ENCODE peak calls at places on chromosomes 2 and 18, in six cellular contexts. E, T, Y, I, V and W are unnamed samples.

GRCh38 chr2:119827866-119828507 is 68.3 kb downstream of the PTPN4 start:
- DNase-seq in E (no peak), T (no peak), Y (no peak), I (no peak), V (no peak), W (no peak)

GRCh38 chr2:195898505-195898904 is 170.1 kb downstream of the DNAH7 start:
- DNase-seq in E (no peak), T (no peak), Y (peak; percentile 92), I (no peak), V (no peak), W (no peak)

GRCh38 chr2:6642011-6642410 is 223.7 kb downstream of the CMPK2 start:
- DNase-seq in E (no peak), T (no peak), Y (no peak), I (no peak), V (no peak), W (no peak)

GRCh38 chr2:6089474-6089873 is 397.3 kb downstream of the SOX11 start:
- DNase-seq in E (no peak), T (no peak), Y (no peak), I (no peak), V (no peak), W (no peak)

GRCh38 chr2:230666885-230667712 is 45.5 kb upstream of the CAB39 start:
- DNase-seq in E (no peak), T (no peak), Y (no peak), I (no peak), V (no peak), W (no peak)

GRCh38 chr18:23106575-23106974 is 28.7 kb upstream of the CABLES1 start:
- DNase-seq in E (no peak), T (no peak), Y (no peak), I (no peak), V (peak; percentile 93), W (no peak)

GRCh38 chr18:577606-578005 is 2.6 kb upstream of the CETN1 start:
- DNase-seq in E (no peak), T (no peak), Y (no peak), I (no peak), V (no peak), W (no peak)

GRCh38 chr18:21393986-21394385 is 152.0 kb downstream of the GREB1L start:
- DNase-seq in E (no peak), T (no peak), Y (no peak), I (no peak), V (no peak), W (no peak)

GRCh38 chr2:141570474-141571131 is 560.2 kb downstream of the LRP1B start:
- DNase-seq in E (no peak), T (no peak), Y (peak; percentile 68), I (no peak), V (no peak), W (no peak)

GRCh38 chr2:9811679-9812511 is 31.4 kb upstream of the TAF1B start:
- DNase-seq in E (no peak), T (no peak), Y (no peak), I (no peak), V (no peak), W (no peak)

GRCh38 chr2:120176526-120176925 is 46.7 kb downstream of the TMEM185B start:
- DNase-seq in E (no peak), T (no peak), Y (no peak), I (no peak), V (no peak), W (no peak)

GRCh38 chr2:169397697-169398096 is 35.4 kb upstream of the LRP2 start:
- DNase-seq in E (no peak), T (no peak), Y (no peak), I (no peak), V (peak; percentile 5), W (no peak)

GRCh38 chr2:149738771-149739170 is 151.2 kb upstream of the MMADHC start:
- DNase-seq in E (no peak), T (no peak), Y (no peak), I (no peak), V (no peak), W (no peak)

GRCh38 chr2:233480490-233481202 is 85.9 kb downstream of the USP40 start:
- DNase-seq in E (no peak), T (no peak), Y (no peak), I (no peak), V (peak; percentile 46), W (no peak)

GRCh38 chr2:233482616-233483015 is 84.0 kb downstream of the USP40 start:
- DNase-seq in E (no peak), T (no peak), Y (no peak), I (no peak), V (no peak), W (no peak)

GRCh38 chr2:233477548-233478433 is 88.8 kb downstream of the USP40 start:
- DNase-seq in E (no peak), T (no peak), Y (no peak), I (no peak), V (no peak), W (no peak)

GRCh38 chr2:233481368-233482142 is 85.0 kb downstream of the USP40 start:
- DNase-seq in E (no peak), T (no peak), Y (no peak), I (no peak), V (no peak), W (no peak)

GRCh38 chr2:233479616-233480489 is 86.7 kb downstream of the USP40 start:
- DNase-seq in E (no peak), T (no peak), Y (no peak), I (no peak), V (no peak), W (no peak)
- H3K27ac ChIP-seq in E (no peak overlapping the region), T (no peak overlapping the region), Y (no peak overlapping the region), I (no peak overlapping the region), V (peak overlapping the region; percentile 65), W (peak overlapping the region; percentile 17)

GRCh38 chr2:96536445-96537065 is at the start of gene ARID5A:
- DNase-seq in E (peak; percentile 87), T (peak; percentile 88), Y (peak; percentile 99), I (peak; percentile 87), V (peak; percentile 84), W (peak; percentile 84)

GRCh38 chr2:96538487-96539214 is 2.1 kb downstream of the ARID5A start:
- DNase-seq in E (peak; percentile 84), T (peak; percentile 87), Y (peak; percentile 97), I (peak; percentile 83), V (no peak), W (peak; percentile 87)

GRCh38 chr2:96537734-96538486 is 1.4 kb downstream of the ARID5A start:
- DNase-seq in E (peak; percentile 43), T (peak; percentile 43), Y (no peak), I (no peak), V (no peak), W (no peak)

GRCh38 chr2:96535331-96535730 is 1.2 kb upstream of the ARID5A start:
- DNase-seq in E (no peak), T (no peak), Y (peak; percentile 29), I (no peak), V (no peak), W (no peak)

DNA sequence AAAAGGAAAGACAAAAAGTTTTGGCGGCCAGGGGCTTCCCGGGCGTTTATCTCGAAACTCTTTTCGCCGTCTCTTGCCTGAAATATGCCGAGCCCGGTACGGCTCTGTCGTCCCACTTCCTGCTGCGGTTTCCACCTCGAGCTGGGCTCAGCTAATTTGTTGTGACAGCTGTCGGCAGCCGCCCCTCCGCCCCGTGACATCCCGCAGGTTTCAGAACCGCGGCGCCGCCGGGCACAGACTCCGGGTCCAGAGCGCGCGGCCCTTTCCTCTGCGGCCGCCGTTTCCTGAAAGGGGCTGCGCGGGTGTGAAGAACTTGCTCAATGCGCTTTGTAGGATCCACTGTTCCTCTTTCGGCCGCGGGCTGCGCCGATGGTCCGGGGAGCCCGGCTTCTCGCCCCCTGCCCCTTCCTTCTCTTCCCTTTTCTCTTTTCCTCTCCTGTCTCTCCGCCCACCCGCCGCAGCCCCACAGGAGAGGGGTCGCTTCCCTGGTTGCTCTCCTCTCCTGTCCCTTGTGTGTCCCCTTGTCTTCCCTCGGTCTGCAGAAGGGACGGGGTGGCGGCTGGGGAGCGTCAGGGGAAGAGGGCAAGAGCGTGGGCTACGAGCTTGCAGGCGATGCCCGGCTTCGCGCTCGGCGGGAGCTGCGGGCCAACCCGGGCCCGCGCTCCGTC is 648 bp downstream of the ARID5A start:
- DNase-seq in E (peak; percentile 89), T (peak; percentile 93), Y (peak; percentile 91), I (no peak), V (no peak), W (no peak)
- H3K4me1 ChIP-seq in E (peaks cover 40% of the 10 kb centered on the region), T (peaks cover 45% of the 10 kb centered on the region), Y (peaks cover 16% of the 10 kb centered on the region), I (peaks cover 68% of the 10 kb centered on the region), V (peaks cover 39% of the 10 kb centered on the region), W (peaks cover 76% of the 10 kb centered on the region)

GRCh38 chr2:224947566-224947965 is 94.7 kb downstream of the DOCK10 start:
- DNase-seq in E (no peak), T (no peak), Y (no peak), I (no peak), V (no peak), W (no peak)

GRCh38 chr2:224945134-224945533 is 97.1 kb downstream of the DOCK10 start:
- DNase-seq in E (no peak), T (no peak), Y (no peak), I (no peak), V (no peak), W (no peak)

GRCh38 chr2:224948005-224948404 is 94.3 kb downstream of the DOCK10 start:
- DNase-seq in E (no peak), T (no peak), Y (no peak), I (no peak), V (no peak), W (no peak)

GRCh38 chr2:224948859-224949258 is 93.4 kb downstream of the DOCK10 start:
- DNase-seq in E (no peak), T (no peak), Y (no peak), I (no peak), V (no peak), W (no peak)

DNA sequence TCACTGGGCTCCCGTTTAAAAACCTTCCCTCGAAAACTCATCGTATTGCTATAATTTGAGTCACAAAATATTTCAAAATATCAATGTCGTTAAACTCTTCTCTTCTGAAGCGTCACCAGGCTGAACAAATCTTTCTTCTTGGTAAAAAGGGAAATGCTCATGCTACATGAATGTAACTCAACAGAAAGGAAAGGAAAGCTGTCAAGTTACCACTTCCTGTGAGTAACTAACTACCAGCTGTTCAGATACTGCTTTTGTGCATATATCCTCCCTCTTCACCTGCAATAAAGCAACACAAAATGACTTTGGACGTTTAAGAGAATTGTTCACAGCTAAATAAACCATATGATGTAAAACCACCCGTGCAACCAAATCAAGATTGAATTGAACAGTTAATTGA is 95.4 kb downstream of the DOCK10 start:
- DNase-seq in E (no peak), T (no peak), Y (no peak), I (no peak), V (no peak), W (no peak)
- H3K27ac ChIP-seq in E (peak overlapping the region; percentile 22), T (peak overlapping the region; percentile 82), Y (no peak overlapping the region), I (peak overlapping the region; percentile 28), V (no peak overlapping the region), W (no peak overlapping the region)

DNA sequence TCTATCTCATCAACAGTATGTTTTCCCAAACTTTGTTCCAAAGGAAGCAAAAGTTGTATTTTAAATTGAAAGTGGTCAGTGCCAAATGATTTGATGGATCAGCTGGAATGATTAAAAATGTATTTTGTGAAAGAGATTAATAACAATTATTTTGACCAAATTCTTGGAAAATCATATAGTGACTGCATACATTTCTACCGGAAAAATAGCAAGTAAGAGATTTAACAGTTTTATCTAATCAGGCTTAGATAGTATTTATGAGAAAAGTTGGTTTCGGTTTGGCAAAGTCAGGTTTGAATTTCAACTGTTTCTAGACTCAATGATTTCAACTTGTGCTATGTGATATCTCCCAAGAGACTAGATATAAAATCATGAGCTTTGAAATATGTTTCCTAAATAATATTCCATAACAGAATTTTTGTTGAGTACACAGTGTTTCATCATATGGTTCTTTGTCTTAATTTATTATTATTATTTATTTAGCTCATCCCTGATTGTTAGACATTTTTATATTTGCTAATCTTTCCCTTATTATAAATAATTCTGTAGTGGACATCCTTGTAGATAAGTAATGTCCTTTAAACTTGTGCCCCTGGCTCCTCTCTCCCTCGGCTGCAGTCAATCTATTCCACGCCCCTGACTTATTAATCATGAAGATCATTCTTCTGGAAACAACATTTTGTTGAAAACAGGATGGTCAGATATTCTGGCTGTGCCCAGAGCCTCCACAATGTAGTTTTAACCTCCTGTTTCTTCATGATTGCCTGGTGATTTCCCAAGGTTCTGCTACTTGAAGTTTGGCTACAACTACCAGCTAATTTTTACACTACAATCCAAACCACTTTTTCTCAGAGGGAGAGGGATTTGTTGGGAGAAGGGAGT is 520.7 kb upstream of the TCF4 start:
- DNase-seq in E (no peak), T (no peak), Y (no peak), I (no peak), V (no peak), W (no peak)
- H3K4me1 ChIP-seq in E (no peaks in the 10 kb centered on the region), T (no peaks in the 10 kb centered on the region), Y (no peaks in the 10 kb centered on the region), I (no peaks in the 10 kb centered on the region), V (no peaks in the 10 kb centered on the region), W (no peaks in the 10 kb centered on the region)